ENCODE peak calls at places on chromosomes 7 and 10, in ten cellular contexts. X, Y, D, A, L, N, V, Z, U and T are unnamed samples. For H3K4me1, the result is how much of the 10 kb centered on the place peaks cover.

GRCh38 chr7:50982626-50983025 is 199.9 kb upstream of the GRB10 start:
- DNase-seq in A (no peak), D (no peak), U (no peak), X (no peak), L (peak), Z (no peak), V (no peak), Y (peak), N (peak), T (no peak)

GRCh38 chr7:128697301-128697905 is 25.3 kb downstream of the GARIN1A start:
- DNase-seq in D (peak), A (peak), X (peak), Z (peak), N (peak), V (peak), U (no peak), Y (peak), L (peak), T (peak)

GRCh38 chr10:34581871-34582532 is 233.1 kb downstream of the PARD3 start:
- DNase-seq in U (no peak), V (no peak), L (no peak), A (no peak), Y (no peak), Z (peak), N (no peak), D (peak), X (no peak), T (no peak)

GRCh38 chr7:38973760-38974159 is 3.9 kb upstream of the POU6F2 start:
- DNase-seq in D (no peak), Z (no peak), U (no peak), V (no peak), L (no peak), X (no peak), A (no peak), N (no peak), Y (peak), T (no peak)

GRCh38 chr7:8125680-8126444 is 136.1 kb downstream of the ICA1 start:
- DNase-seq in L (peak), Y (no peak), D (peak), Z (no peak), U (no peak), N (no peak), X (peak), V (no peak), A (no peak), T (peak)

GRCh38 chr7:41624818-41625217 is 78.1 kb downstream of the INHBA start:
- DNase-seq in U (no peak), A (peak), V (no peak), L (no peak), X (no peak), Z (peak), N (no peak), Y (peak), D (peak), T (no peak)

GRCh38 chr7:2717293-2717904 is 29.4 kb downstream of the AMZ1 start:
- DNase-seq in D (no peak), U (peak), Y (no peak), V (no peak), N (no peak), X (peak), Z (peak), A (peak), L (peak), T (peak)

GRCh38 chr7:135499818-135500217 is 10.1 kb downstream of the CNOT4 start:
- DNase-seq in A (no peak), V (no peak), Z (peak), N (no peak), Y (no peak), X (no peak), L (no peak), D (no peak), U (no peak), T (no peak)

GRCh38 chr7:107694395-107694794 is 33.8 kb downstream of the SLC26A4 start:
- DNase-seq in Y (no peak), V (no peak), U (no peak), Z (peak), D (peak), L (no peak), A (no peak), N (no peak), X (no peak), T (no peak)

GRCh38 chr7:94055963-94056362 is 51.8 kb upstream of the BET1 start:
- DNase-seq in D (no peak), V (no peak), L (no peak), Z (no peak), N (no peak), A (no peak), U (no peak), Y (no peak), X (no peak), T (no peak)

GRCh38 chr10:7027913-7028808 is 382.7 kb downstream of the SFMBT2 start:
- DNase-seq in N (no peak), V (no peak), Z (peak), A (no peak), U (no peak), D (peak), Y (no peak), L (no peak), X (no peak), T (no peak)

GRCh38 chr7:157493017-157493416 is 156.2 kb downstream of the DNAJB6 start:
- DNase-seq in V (no peak), X (no peak), N (no peak), L (peak), Y (no peak), U (no peak), A (no peak), Z (no peak), D (no peak), T (no peak)

GRCh38 chr10:72000073-72001025 is 36.2 kb downstream of the CHST3 start:
- DNase-seq in N (no peak), V (no peak), X (no peak), A (no peak), D (no peak), Z (no peak), Y (no peak), U (no peak), L (no peak), T (no peak)

GRCh38 chr7:118531566-118531965 is 307.1 kb downstream of the ANKRD7 start:
- DNase-seq in D (no peak), Y (no peak), U (no peak), V (no peak), N (no peak), A (no peak), L (no peak), X (no peak), Z (no peak), T (no peak)

DNA sequence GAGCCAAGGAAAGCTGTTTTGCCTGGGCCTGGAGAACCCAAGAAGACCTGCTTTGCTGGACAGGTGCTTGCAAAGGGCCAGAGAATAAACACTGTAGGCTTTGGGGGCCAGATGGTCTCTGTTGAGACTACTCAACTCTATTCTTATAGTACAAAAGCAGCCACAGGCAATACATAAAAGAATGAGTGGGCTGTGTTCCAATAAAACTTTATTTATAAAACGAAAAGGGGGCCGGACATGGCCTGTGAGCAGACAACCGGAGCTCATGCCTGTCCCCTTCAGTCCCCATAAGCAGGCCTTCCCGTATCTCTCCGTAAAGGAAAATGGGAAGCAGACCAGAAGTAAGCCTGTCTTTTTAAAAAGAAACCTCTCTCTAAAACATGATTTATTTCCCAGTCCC is 177.6 kb downstream of the NEURL1 start:
- DNase-seq in U (no peak), Z (no peak), X (no peak), A (no peak), L (no peak), D (no peak), V (no peak), Y (no peak), N (no peak), T (no peak)
- H3K4me1 ChIP-seq in U (under half), Z (under half), X (under half), A (under half), L (under half), D (under half), V (under half), Y (under half), N (under half), T (under half)

GRCh38 chr7:105906690-105907089 is 30.3 kb upstream of the ATXN7L1 start:
- DNase-seq in A (no peak), L (no peak), N (no peak), U (no peak), Y (no peak), D (no peak), X (no peak), V (no peak), Z (peak), T (no peak)

GRCh38 chr7:105904064-105904463 is 27.7 kb upstream of the ATXN7L1 start:
- DNase-seq in N (no peak), D (no peak), U (no peak), Y (no peak), Z (no peak), V (no peak), A (no peak), X (no peak), L (no peak), T (no peak)

GRCh38 chr7:105907129-105907846 is 30.9 kb upstream of the ATXN7L1 start:
- DNase-seq in Z (no peak), D (no peak), A (no peak), V (no peak), U (no peak), X (no peak), N (no peak), L (no peak), Y (no peak), T (no peak)

GRCh38 chr7:105905209-105905910 is 29.0 kb upstream of the ATXN7L1 start:
- DNase-seq in X (no peak), L (peak), Z (no peak), N (peak), V (no peak), U (no peak), Y (peak), D (no peak), A (no peak), T (no peak)

DNA sequence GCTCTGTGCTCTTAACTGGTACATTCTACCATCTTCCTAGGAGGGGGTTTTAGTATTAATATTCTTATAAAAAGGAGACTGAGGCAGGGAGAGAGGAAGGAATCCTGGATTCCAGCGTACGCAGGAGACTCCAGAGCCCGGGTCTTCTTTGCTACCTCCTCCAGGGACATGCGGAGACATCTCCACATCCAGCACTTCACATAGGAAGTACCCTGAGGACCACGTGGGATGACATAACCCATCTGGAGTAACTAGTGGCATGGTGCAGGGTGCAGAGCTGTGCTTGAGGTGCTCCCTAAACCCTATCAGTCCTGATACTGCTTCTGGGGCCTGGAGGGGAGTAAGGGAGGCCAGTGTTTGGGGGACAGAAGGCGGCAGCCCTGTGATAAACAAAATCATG is 29.8 kb upstream of the ATXN7L1 start:
- DNase-seq in D (no peak), Z (no peak), L (no peak), A (no peak), V (no peak), X (no peak), N (no peak), Y (peak), U (no peak), T (no peak)
- H3K4me1 ChIP-seq in D (under half), Z (under half), L (under half), A (under half), V (under half), X (under half), N (under half), Y (under half), U (under half), T (under half)

GRCh38 chr7:100364480-100364879 is 6.6 kb downstream of the PILRB start:
- DNase-seq in L (no peak), A (no peak), N (no peak), D (no peak), U (peak), V (no peak), Z (no peak), X (no peak), Y (no peak), T (no peak)
- H3K4me1 ChIP-seq in L (under half), A (under half), N (under half), D (under half), U (under half), V (under half), Z (under half), X (under half), Y (under half), T (under half)

GRCh38 chr7:1053002-1053411 is 8.7 kb downstream of the GPR146 start:
- DNase-seq in L (peak), Y (peak), X (no peak), Z (no peak), A (no peak), N (no peak), V (no peak), U (no peak), D (no peak), T (no peak)
- H3K4me1 ChIP-seq in L (under half), Y (under half), X (under half), Z (under half), A (under half), N (under half), V (half or more), U (under half), D (under half), T (half or more)

DNA sequence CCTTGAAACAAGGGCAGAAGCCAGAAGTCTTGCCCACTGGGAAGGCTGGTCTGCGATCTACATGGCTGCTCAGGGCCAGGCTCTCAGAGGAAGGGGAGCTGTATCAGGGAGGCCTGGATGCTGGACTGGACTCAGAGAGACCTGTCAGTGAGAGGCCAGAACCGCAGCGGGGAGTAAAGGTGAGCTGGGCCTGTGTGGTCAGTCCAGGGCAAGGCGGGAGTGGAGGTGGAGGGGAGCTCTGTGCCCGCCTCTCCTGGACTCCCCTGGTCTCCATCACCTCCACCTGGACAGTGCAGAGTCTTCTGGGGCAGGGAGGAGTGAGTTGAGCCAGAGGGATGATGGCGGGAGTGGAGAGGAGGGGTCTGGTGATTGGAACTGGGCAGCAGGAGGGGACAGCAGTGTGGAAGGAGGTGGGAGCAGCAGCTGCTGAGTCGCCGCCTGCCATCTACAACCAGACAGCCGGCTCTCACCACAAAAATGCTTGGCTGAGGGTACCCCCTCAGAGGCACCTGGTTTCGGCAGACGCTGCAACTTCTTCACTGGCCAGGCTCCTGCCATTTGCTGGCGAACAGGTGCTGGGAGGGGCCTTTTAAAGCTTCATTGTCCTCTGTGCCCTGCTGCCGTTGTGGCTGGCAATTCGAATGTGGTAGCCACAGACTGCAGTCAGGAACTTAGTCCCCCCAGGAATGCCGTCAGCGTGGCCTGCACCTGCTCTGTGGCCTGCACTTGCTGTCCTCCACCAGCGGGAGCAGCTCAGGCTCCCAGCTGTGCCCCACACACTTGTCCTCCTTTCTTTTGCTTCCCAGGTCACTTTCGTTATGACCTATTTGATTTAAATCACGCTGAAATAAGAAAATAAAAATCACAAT is 3.5 kb downstream of the RASSF4 start:
- DNase-seq in D (no peak), X (no peak), Y (peak), U (no peak), Z (no peak), N (peak), V (peak), L (peak), A (no peak), T (peak)
- H3K4me1 ChIP-seq in D (under half), X (under half), Y (under half), U (half or more), Z (half or more), N (under half), V (half or more), L (under half), A (half or more), T (under half)

DNA sequence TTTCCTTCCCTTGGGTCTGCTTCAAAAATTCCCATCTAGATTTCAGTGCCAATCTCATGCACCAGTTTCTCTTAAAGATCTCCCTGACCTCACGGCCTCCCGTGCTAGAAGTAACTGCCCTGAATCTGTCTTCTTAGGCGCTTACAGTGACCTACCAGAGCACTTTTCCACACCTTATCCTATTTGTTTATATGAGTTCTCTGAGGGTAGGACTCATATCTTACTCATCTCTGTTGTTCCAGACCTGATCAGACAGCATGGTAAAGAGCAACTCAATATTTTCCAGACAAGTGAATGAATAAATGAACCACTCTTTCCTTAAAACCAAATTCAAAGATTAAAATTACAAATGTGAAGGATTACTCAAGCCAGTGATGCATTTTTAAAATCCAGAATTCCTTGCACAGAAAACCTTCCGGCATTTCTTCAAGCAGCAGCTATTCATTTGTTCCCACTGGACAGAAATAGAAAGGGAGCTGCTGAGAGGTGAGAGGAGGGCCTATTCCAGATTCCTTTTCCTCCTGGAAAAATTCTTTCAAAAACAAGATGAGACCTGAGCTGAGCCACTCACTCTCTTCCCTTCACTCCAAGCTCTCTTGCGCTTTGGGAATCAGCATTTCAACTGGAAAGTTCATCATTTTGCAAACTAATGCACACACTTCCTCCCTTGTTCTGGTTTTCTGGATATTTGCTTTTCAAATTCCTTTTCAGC is 94.6 kb downstream of the ELMO1 start:
- DNase-seq in Z (no peak), N (no peak), A (no peak), X (no peak), U (no peak), Y (no peak), D (no peak), V (no peak), L (no peak), T (no peak)
- H3K4me1 ChIP-seq in Z (under half), N (under half), A (under half), X (under half), U (under half), Y (under half), D (under half), V (under half), L (under half), T (under half)